ENCODE peak calls at places on chromosome 9, in nine cellular contexts. W is T follicular helper cell, S is skeletal muscle cell, O is HEK293T, M is fibroblast of lung, U is GM20000, V is WTC11, E is NCI-H524, D is GM23338. G is an unnamed sample.
A peak's percentile ranks its signal among the peaks of the same experiment; 100 is the strongest.

GRCh38 chr9:19137282-19137681 is 10.0 kb upstream of the PLIN2 start:
- DNase-seq in W (no peak), S (no peak), O (no peak), M (peak; percentile 59), U (no peak), V (no peak), E (no peak), D (no peak), G (no peak)

GRCh38 chr9:34570422-34571179 is 18.9 kb downstream of the CNTFR start:
- DNase-seq in W (no peak), S (no peak), O (no peak), M (no peak), U (no peak), V (no peak), E (peak; percentile 26), D (no peak), G (no peak)

GRCh38 chr9:92325991-92326500 is 293 bp downstream of the CENPP start:
- DNase-seq in W (no peak), S (no peak), O (no peak), M (peak; percentile 7), U (peak; percentile 27), V (no peak), E (peak; percentile 70), D (no peak), G (no peak)

GRCh38 chr9:117644607-117645244 is 59.5 kb upstream of the TLR4 start:
- DNase-seq in W (peak; percentile 6), S (peak; percentile 14), O (peak; percentile 55), M (peak; percentile 54), U (peak; percentile 74), V (peak; percentile 76), E (peak; percentile 89), D (peak; percentile 85), G (peak; percentile 56)

GRCh38 chr9:13603916-13604315 is 324.4 kb upstream of the MPDZ start:
- DNase-seq in W (no peak), S (no peak), O (no peak), M (no peak), U (no peak), V (no peak), E (no peak), D (no peak), G (no peak)

GRCh38 chr9:127181595-127182190 is 59.3 kb upstream of the ANGPTL2 start:
- DNase-seq in W (no peak), S (no peak), O (no peak), M (no peak), U (no peak), V (peak; percentile 0), E (peak; percentile 96), D (no peak), G (no peak)

GRCh38 chr9:35729101-35729500 is 2.9 kb downstream of the TLN1 start:
- DNase-seq in W (no peak), S (no peak), O (no peak), M (peak; percentile 35), U (no peak), V (no peak), E (no peak), D (no peak), G (no peak)

GRCh38 chr9:126722922-126723806 is 81.7 kb upstream of the ZBTB43 start:
- DNase-seq in W (peak; percentile 69), S (no peak), O (no peak), M (no peak), U (peak; percentile 85), V (peak; percentile 37), E (peak; percentile 68), D (peak; percentile 70), G (peak; percentile 35)

GRCh38 chr9:4228142-4228541 is 71.7 kb downstream of the GLIS3 start:
- DNase-seq in W (no peak), S (no peak), O (no peak), M (no peak), U (no peak), V (no peak), E (no peak), D (no peak), G (no peak)

GRCh38 chr9:33452828-33453271 is 5.5 kb upstream of the AQP3 start:
- DNase-seq in W (peak; percentile 30), S (peak; percentile 59), O (peak; percentile 75), M (peak; percentile 81), U (peak; percentile 71), V (peak; percentile 88), E (peak; percentile 64), D (peak; percentile 94), G (peak; percentile 10)

GRCh38 chr9:8868632-8869031 is 1069.1 kb upstream of the DMAC1 start:
- DNase-seq in W (no peak), S (peak; percentile 4), O (no peak), M (no peak), U (no peak), V (no peak), E (no peak), D (peak; percentile 66), G (no peak)

GRCh38 chr9:36560813-36561212 is 11.9 kb upstream of the MELK start:
- DNase-seq in W (no peak), S (no peak), O (no peak), M (no peak), U (no peak), V (no peak), E (no peak), D (peak; percentile 64), G (no peak)

GRCh38 chr9:127637322-127637847 is 25.3 kb downstream of the STXBP1 start:
- DNase-seq in W (no peak), S (peak; percentile 72), O (peak; percentile 27), M (peak; percentile 97), U (no peak), V (no peak), E (no peak), D (no peak), G (peak; percentile 41)

GRCh38 chr9:135857371-135857786 is 50.0 kb downstream of the CAMSAP1 start:
- DNase-seq in W (no peak), S (no peak), O (no peak), M (peak; percentile 55), U (no peak), V (no peak), E (no peak), D (no peak), G (no peak)

GRCh38 chr9:70963554-70963953 is 157.9 kb downstream of the TRPM3 start:
- DNase-seq in W (no peak), S (no peak), O (no peak), M (no peak), U (no peak), V (no peak), E (no peak), D (no peak), G (no peak)

GRCh38 chr9:34510032-34510431 is 12.8 kb downstream of the ENHO start:
- DNase-seq in W (no peak), S (no peak), O (no peak), M (no peak), U (no peak), V (no peak), E (no peak), D (no peak), G (no peak)

GRCh38 chr9:122339579-122339978 is 31.2 kb upstream of the PTGS1 start:
- DNase-seq in W (no peak), S (no peak), O (no peak), M (no peak), U (no peak), V (no peak), E (no peak), D (no peak), G (no peak)

GRCh38 chr9:89835676-89836075 is 230.9 kb downstream of the GADD45G start:
- DNase-seq in W (no peak), S (no peak), O (no peak), M (peak; percentile 7), U (no peak), V (no peak), E (no peak), D (no peak), G (no peak)

GRCh38 chr9:8855046-8855445 is 1055.5 kb upstream of the DMAC1 start:
- DNase-seq in W (no peak), S (no peak), O (no peak), M (peak; percentile 75), U (no peak), V (no peak), E (peak; percentile 59), D (peak; percentile 47), G (peak; percentile 41)

GRCh38 chr9:121763131-121763530 is 111.7 kb downstream of the DAB2IP start:
- DNase-seq in W (no peak), S (no peak), O (no peak), M (no peak), U (no peak), V (no peak), E (no peak), D (no peak), G (no peak)

GRCh38 chr9:16551692-16552091 is 318.8 kb downstream of the BNC2 start:
- DNase-seq in W (no peak), S (no peak), O (no peak), M (no peak), U (no peak), V (no peak), E (no peak), D (no peak), G (no peak)

GRCh38 chr9:29806941-29807625 is 2233.8 kb upstream of the C9orf72 start:
- DNase-seq in W (no peak), S (no peak), O (no peak), M (no peak), U (no peak), V (no peak), E (no peak), D (peak; percentile 5), G (no peak)

GRCh38 chr9:98318834-98319478 is 63.5 kb upstream of the TBC1D2 start:
- DNase-seq in W (no peak), S (no peak), O (no peak), M (peak; percentile 41), U (no peak), V (no peak), E (no peak), D (no peak), G (no peak)

GRCh38 chr9:89916001-89916635 is 311.3 kb downstream of the GADD45G start:
- DNase-seq in W (no peak), S (no peak), O (no peak), M (no peak), U (no peak), V (no peak), E (no peak), D (peak; percentile 37), G (no peak)

GRCh38 chr9:12774861-12775367 is at the start of gene LURAP1L:
- DNase-seq in W (no peak), S (peak; percentile 54), O (peak; percentile 40), M (peak; percentile 94), U (peak; percentile 30), V (peak; percentile 25), E (peak; percentile 81), D (peak; percentile 85), G (peak; percentile 67)

GRCh38 chr9:78437721-78438610 is 141.0 kb downstream of the PSAT1 start:
- DNase-seq in W (no peak), S (no peak), O (no peak), M (no peak), U (no peak), V (no peak), E (peak; percentile 26), D (peak; percentile 47), G (no peak)

GRCh38 chr9:133163559-133164208 is at the start of gene GBGT1:
- DNase-seq in W (no peak), S (no peak), O (no peak), M (peak; percentile 8), U (peak; percentile 79), V (peak; percentile 83), E (no peak), D (peak; percentile 79), G (no peak)

GRCh38 chr9:14153310-14153720 is 160.6 kb downstream of the NFIB start:
- DNase-seq in W (no peak), S (peak; percentile 26), O (peak; percentile 32), M (peak; percentile 15), U (no peak), V (no peak), E (peak; percentile 5), D (peak; percentile 11), G (peak; percentile 50)

GRCh38 chr9:122158202-122158601 is 1.4 kb downstream of the NDUFA8 start:
- DNase-seq in W (peak; percentile 3), S (no peak), O (peak; percentile 66), M (peak; percentile 35), U (peak; percentile 33), V (peak; percentile 53), E (peak; percentile 43), D (peak; percentile 71), G (peak; percentile 8)